ENCODE peak calls at places on chromosome 2, in seven cellular contexts. D is ascending aorta, Y is adipocyte, O is fibroblast of lung, J is upper lobe of left lung, S is body of pancreas, P is adrenal gland. K is an unnamed sample.

GRCh38 chr2:134634054-134634630 is 84.7 kb downstream of the TMEM163 start:
- DNase-seq in D (no peak), P (no peak), Y (no peak), J (no peak), O (no peak), S (no peak), K (no peak)

GRCh38 chr2:114008720-114009119 is 118.8 kb downstream of the ACTR3 start:
- DNase-seq in D (no peak), J (no peak), O (no peak), Y (no peak), P (no peak), S (no peak), K (no peak)

GRCh38 chr2:127117603-127118002 is 10.6 kb upstream of the BIN1 start:
- DNase-seq in P (no peak), D (no peak), O (no peak), Y (no peak), J (peak; percentile 8), S (no peak), K (no peak)

GRCh38 chr2:150621800-150622199 is 134.3 kb upstream of the RND3 start:
- DNase-seq in J (no peak), S (no peak), P (peak; percentile 56), D (no peak), O (peak; percentile 80), Y (peak; percentile 80), K (peak; percentile 66)

GRCh38 chr2:50126845-50127244 is 905.1 kb downstream of the NRXN1 start:
- DNase-seq in J (no peak), Y (no peak), P (no peak), S (no peak), O (no peak), D (no peak), K (no peak)

GRCh38 chr2:212107989-212108388 is 430.6 kb downstream of the ERBB4 start:
- DNase-seq in O (no peak), P (no peak), Y (no peak), D (no peak), J (no peak), S (no peak), K (no peak)

GRCh38 chr2:178650554-178650953 is 156.7 kb downstream of the TTN start:
- DNase-seq in Y (no peak), O (no peak), D (no peak), P (no peak), S (peak; percentile 21), J (no peak), K (no peak)

GRCh38 chr2:186561467-186562208 is 28.2 kb upstream of the ITGAV start:
- DNase-seq in S (no peak), D (no peak), O (no peak), P (no peak), J (no peak), Y (no peak), K (no peak)

GRCh38 chr2:29046321-29046720 is 28.0 kb downstream of the PCARE start:
- DNase-seq in J (no peak), S (no peak), D (no peak), O (no peak), P (no peak), Y (no peak), K (no peak)

GRCh38 chr2:218885981-218886447 is 5.4 kb downstream of the WNT10A start:
- DNase-seq in O (no peak), D (no peak), P (no peak), S (no peak), Y (no peak), J (no peak), K (no peak)

GRCh38 chr2:217270089-217270800 is 410.4 kb upstream of the TNP1 start:
- DNase-seq in S (no peak), O (no peak), P (no peak), D (no peak), Y (no peak), J (no peak), K (no peak)

GRCh38 chr2:95289251-95289650 is 7.9 kb upstream of the KCNIP3 start:
- DNase-seq in Y (no peak), J (no peak), S (no peak), P (no peak), O (no peak), D (no peak), K (no peak)

DNA sequence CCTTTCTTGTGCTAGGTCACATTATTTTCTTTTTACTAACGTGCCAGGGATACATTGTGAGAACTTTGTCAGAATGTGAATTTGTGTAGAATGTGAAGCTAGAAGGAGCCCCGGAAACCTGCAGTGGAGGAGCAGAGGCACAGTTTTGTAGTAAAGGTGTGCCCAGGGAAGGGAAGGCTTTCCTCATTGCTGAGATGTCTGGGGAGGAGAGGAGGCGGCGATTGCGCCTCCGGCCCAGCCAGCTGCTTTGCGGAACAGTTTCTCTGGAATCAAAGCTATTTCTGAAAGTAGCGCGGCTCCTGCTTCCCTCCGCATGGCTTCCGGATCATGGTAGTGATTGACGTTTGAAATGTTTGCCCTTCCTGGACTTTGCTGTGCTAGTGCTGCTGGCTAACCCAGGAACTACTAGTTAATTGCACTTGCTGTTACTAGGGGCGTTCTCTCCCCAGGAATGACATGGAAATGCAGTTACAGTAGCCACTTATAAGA is 83.1 kb upstream of the RBM44 start:
- DNase-seq in J (no peak), Y (no peak), O (no peak), S (peak; percentile 58), D (no peak), P (no peak), K (no peak)
- H3K4me3 ChIP-seq in J (no peak overlapping the region), Y (no peak overlapping the region), O (no peak overlapping the region), S (no peak overlapping the region), D (no peak overlapping the region), P (no peak overlapping the region), K (no peak overlapping the region)

DNA sequence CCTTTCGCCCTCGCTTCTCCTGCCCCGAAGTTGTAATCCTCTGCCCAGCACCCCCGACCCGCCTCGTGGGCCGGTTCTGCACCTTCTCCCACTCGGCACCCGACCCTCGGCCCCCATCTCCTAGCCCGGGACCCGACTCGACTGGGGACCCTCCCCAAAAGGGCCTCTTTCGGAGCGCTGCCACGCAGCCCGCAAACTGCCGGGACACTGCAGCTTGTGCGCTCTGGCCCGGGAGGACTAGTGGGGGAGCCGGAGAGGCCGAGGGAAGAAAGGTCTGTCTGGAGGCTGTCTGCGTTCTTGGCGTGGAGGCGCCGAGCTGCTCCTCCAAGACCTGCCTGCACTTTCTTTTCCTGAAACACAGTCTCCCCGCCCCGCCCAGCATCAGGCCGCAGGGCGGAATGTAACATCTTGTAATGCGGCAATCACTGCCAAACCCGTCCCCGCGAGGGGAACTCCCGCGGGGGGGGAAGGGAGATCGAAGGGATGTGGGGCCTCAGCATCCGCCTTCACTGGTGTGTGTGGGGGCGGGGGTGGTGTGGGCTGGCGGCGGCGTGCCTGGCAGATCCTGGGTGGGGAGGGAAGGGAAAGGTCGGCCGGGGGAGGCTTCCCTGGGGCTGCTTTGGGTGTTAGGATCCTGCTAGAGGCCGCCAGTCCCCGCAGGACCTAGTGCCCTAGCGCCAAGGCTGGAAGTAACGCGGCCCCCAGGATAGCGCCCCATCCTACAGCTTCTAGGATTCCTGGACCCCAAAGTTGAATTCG is 7.4 kb downstream of the DLX2 start:
- DNase-seq in P (no peak), Y (peak; percentile 97), S (no peak), O (peak; percentile 51), D (no peak), J (peak; percentile 52), K (peak; percentile 95)
- H3K4me3 ChIP-seq in P (no peak overlapping the region), Y (peak overlapping the region; percentile 82), S (peak overlapping the region; percentile 28), O (peak overlapping the region; percentile 61), D (peak overlapping the region; percentile 48), J (peak overlapping the region; percentile 14), K (peak overlapping the region; percentile 61)

GRCh38 chr2:43192939-43193651 is 33.3 kb downstream of the ZFP36L2 start:
- DNase-seq in S (no peak), D (no peak), P (no peak), J (no peak), Y (no peak), O (no peak), K (no peak)
- H3K4me3 ChIP-seq in S (no peak overlapping the region), D (no peak overlapping the region), P (no peak overlapping the region), J (no peak overlapping the region), Y (no peak overlapping the region), O (no peak overlapping the region), K (no peak overlapping the region)

GRCh38 chr2:98438190-98439133 is 6.2 kb upstream of the INPP4A start:
- DNase-seq in S (no peak), P (no peak), Y (no peak), J (no peak), O (no peak), D (no peak), K (no peak)

GRCh38 chr2:98445167-98445522 is 487 bp downstream of the INPP4A start:
- DNase-seq in J (no peak), P (peak; percentile 27), Y (peak; percentile 75), S (peak; percentile 25), D (no peak), O (no peak), K (peak; percentile 24)

GRCh38 chr2:98442488-98442887 is 2.2 kb upstream of the INPP4A start:
- DNase-seq in P (no peak), Y (no peak), J (no peak), S (no peak), D (no peak), O (no peak), K (no peak)

GRCh38 chr2:98444436-98445166 is at the start of gene INPP4A:
- DNase-seq in D (peak; percentile 76), S (peak; percentile 80), O (peak; percentile 51), Y (peak; percentile 88), J (peak; percentile 76), P (peak; percentile 75), K (peak; percentile 65)

GRCh38 chr2:98441706-98442450 is 2.8 kb upstream of the INPP4A start:
- DNase-seq in O (no peak), J (no peak), Y (no peak), S (no peak), D (peak; percentile 34), P (no peak), K (no peak)
- H3K4me3 ChIP-seq in O (no peak overlapping the region), J (no peak overlapping the region), Y (no peak overlapping the region), S (no peak overlapping the region), D (no peak overlapping the region), P (no peak overlapping the region), K (no peak overlapping the region)

DNA sequence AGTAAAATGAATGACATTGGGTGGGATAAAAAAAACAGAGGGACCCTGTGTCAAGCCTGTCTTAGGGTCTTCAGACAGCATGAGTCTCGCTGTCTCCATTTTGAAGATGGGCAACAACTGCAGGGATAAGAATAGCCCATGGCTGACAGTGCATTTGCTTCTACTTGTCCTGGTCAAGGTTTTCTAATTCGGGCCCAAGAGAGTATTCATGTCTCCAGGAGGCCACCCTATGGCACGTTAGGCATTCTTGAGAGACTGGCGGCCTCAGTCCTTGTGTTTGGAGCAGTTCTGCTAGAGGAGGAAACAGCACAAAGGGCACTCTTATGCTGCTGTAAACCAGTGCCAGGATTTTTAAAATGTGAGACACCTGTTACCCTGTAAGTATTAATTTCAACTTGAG is 9.5 kb upstream of the MYL1 start:
- DNase-seq in Y (no peak), D (no peak), P (no peak), J (no peak), S (no peak), O (no peak), K (no peak)
- H3K4me3 ChIP-seq in Y (no peak overlapping the region), D (no peak overlapping the region), P (no peak overlapping the region), J (no peak overlapping the region), S (no peak overlapping the region), O (no peak overlapping the region), K (no peak overlapping the region)